ENCODE peak calls at places on chromosomes 3 and 15, in ten cellular contexts. X, U, I, H, J, T, R, A, L and K are unnamed samples.

GRCh38 chr3:51382076-51382745 is 2.9 kb upstream of the MANF start:
- DNase-seq in T (no peak), J (no peak), I (no peak), X (no peak), A (no peak), U (no peak), R (peak), L (no peak), H (no peak), K (no peak)

GRCh38 chr3:114223146-114223545 is 14.2 kb downstream of the ZNF80 start:
- DNase-seq in X (no peak), T (no peak), A (no peak), U (no peak), H (no peak), R (no peak), L (no peak), I (no peak), J (no peak), K (no peak)

GRCh38 chr3:129224984-129225393 is 24.4 kb upstream of the COPG1 start:
- DNase-seq in L (peak), A (peak), H (no peak), U (no peak), J (peak), I (peak), T (no peak), X (peak), R (no peak), K (peak)

GRCh38 chr15:73370151-73370550 is 1.4 kb upstream of the HCN4 start:
- DNase-seq in R (no peak), L (peak), I (no peak), A (no peak), J (no peak), T (no peak), H (no peak), U (no peak), X (no peak), K (no peak)

GRCh38 chr3:32004111-32004790 is 22.7 kb downstream of the ZNF860 start:
- DNase-seq in L (peak), H (no peak), X (no peak), J (no peak), T (no peak), A (peak), I (no peak), U (no peak), R (no peak), K (no peak)

GRCh38 chr3:113523241-113523640 is 8.3 kb upstream of the SPICE1 start:
- DNase-seq in H (no peak), R (no peak), J (no peak), U (no peak), A (peak), X (no peak), T (no peak), I (no peak), L (peak), K (no peak)

GRCh38 chr3:46934508-46935167 is 41.9 kb downstream of the CCDC12 start:
- DNase-seq in U (no peak), H (no peak), J (no peak), L (peak), R (no peak), T (no peak), X (no peak), I (no peak), A (peak), K (no peak)

GRCh38 chr3:127981097-127981496 is 66.1 kb downstream of the KBTBD12 start:
- DNase-seq in I (no peak), J (no peak), U (no peak), R (no peak), X (no peak), H (no peak), L (no peak), A (no peak), T (no peak), K (no peak)

GRCh38 chr3:113165841-113166240 is 45.5 kb upstream of the BOC start:
- DNase-seq in L (no peak), T (no peak), A (no peak), I (no peak), R (no peak), J (no peak), U (no peak), X (no peak), H (no peak), K (no peak)

GRCh38 chr3:52240059-52240885 is 1.3 kb upstream of the TWF2 start:
- DNase-seq in L (peak), R (peak), U (peak), H (peak), X (peak), I (no peak), J (peak), T (no peak), A (peak), K (peak)

GRCh38 chr3:107117156-107117555 is 260.1 kb upstream of the CCDC54 start:
- DNase-seq in R (no peak), J (no peak), I (no peak), L (no peak), A (no peak), T (no peak), X (no peak), U (no peak), H (no peak), K (no peak)

GRCh38 chr15:83567318-83567717 is 86.6 kb upstream of the ADAMTSL3 start:
- DNase-seq in I (no peak), L (no peak), R (no peak), A (peak), T (no peak), X (no peak), J (no peak), H (no peak), U (no peak), K (no peak)

GRCh38 chr15:60905587-60905986 is 323.5 kb downstream of the RORA start:
- DNase-seq in J (no peak), A (no peak), X (no peak), H (no peak), I (no peak), L (peak), U (no peak), R (no peak), T (peak), K (no peak)

GRCh38 chr3:69767571-69767970 is 28.3 kb downstream of the MITF start:
- DNase-seq in T (no peak), U (no peak), A (no peak), H (no peak), X (no peak), L (no peak), J (no peak), I (no peak), R (no peak), K (no peak)

GRCh38 chr3:129618901-129619671 is 12.6 kb upstream of the PLXND1 start:
- DNase-seq in H (no peak), I (no peak), U (no peak), L (no peak), X (no peak), T (no peak), A (no peak), J (no peak), R (no peak), K (peak)

GRCh38 chr15:80978685-80979084 is 10.9 kb downstream of the MESD start:
- DNase-seq in J (no peak), A (peak), H (no peak), R (no peak), T (no peak), I (no peak), U (no peak), X (no peak), L (peak), K (no peak)

GRCh38 chr3:108381531-108381930 is 85.2 kb downstream of the HHLA2 start:
- DNase-seq in X (no peak), J (no peak), T (no peak), L (no peak), U (no peak), I (no peak), A (no peak), H (no peak), R (no peak), K (no peak)

GRCh38 chr3:157132936-157133335 is 27.0 kb downstream of the CCNL1 start:
- DNase-seq in X (no peak), J (no peak), I (no peak), H (no peak), U (no peak), R (no peak), A (peak), L (no peak), T (no peak), K (no peak)